ENCODE peak calls at places on chromosome 22, in four cellular contexts. O is activated effector memory CD4-positive, alpha-beta T cell treated with anti-CD3 and anti-CD28 coated beads, Interleukin-2, amount 50 U/mL, for 16 hours; H is COR-L47; M is NCI-H1436. C is an unnamed sample.

GRCh38 chr22:39994566-39995345 is at the start of gene FAM83F:
- DNase-seq in O (peak), M (no peak), H (peak), C (no peak)

GRCh38 chr22:48844096-48844675 is 983.5 kb downstream of the BRD1 start:
- DNase-seq in M (no peak), H (no peak), O (no peak), C (peak)

GRCh38 chr22:44200855-44201550 is 20.3 kb downstream of the PARVG start:
- DNase-seq in H (no peak), O (peak), M (no peak), C (peak)

GRCh38 chr22:45673482-45674175 is 2.0 kb downstream of the ATXN10 start:
- DNase-seq in M (no peak), O (no peak), H (no peak), C (no peak)

GRCh38 chr22:45329536-45329936 is 19.8 kb downstream of the FAM118A start:
- DNase-seq in O (no peak), M (no peak), H (peak), C (peak)

GRCh38 chr22:41364955-41365354 is 16.8 kb upstream of the TEF start:
- DNase-seq in M (no peak), O (no peak), H (no peak), C (no peak)

GRCh38 chr22:24066260-24066659 is 55.2 kb downstream of the CABIN1 start:
- DNase-seq in O (no peak), M (no peak), H (no peak), C (peak)

GRCh38 chr22:33328789-33329296 is 270.7 kb upstream of the SYN3 start:
- DNase-seq in O (no peak), H (no peak), M (no peak), C (no peak)

GRCh38 chr22:16989915-16990314 is 18.1 kb downstream of the GAB4 start:
- DNase-seq in O (no peak), M (no peak), H (no peak), C (no peak)

GRCh38 chr22:49937758-49938564 is 19.5 kb downstream of the CRELD2 start:
- DNase-seq in O (no peak), H (no peak), M (no peak), C (no peak)

GRCh38 chr22:24146791-24147353 is 34.4 kb upstream of the SUSD2 start:
- DNase-seq in M (no peak), H (no peak), O (no peak), C (peak)

GRCh38 chr22:32237905-32238304 is 17.2 kb downstream of the SLC5A4 start:
- DNase-seq in M (peak), O (no peak), H (peak), C (no peak)

GRCh38 chr22:22516992-22517391 is 3.1 kb downstream of the ZNF280A start:
- DNase-seq in H (no peak), O (no peak), M (no peak), C (no peak)

GRCh38 chr22:17781319-17782031 is 7.2 kb upstream of the BID start:
- DNase-seq in H (peak), M (no peak), O (peak), C (no peak)

GRCh38 chr22:23089010-23089409 is 18.7 kb downstream of the GNAZ start:
- DNase-seq in O (no peak), H (no peak), M (no peak), C (no peak)

GRCh38 chr22:49480896-49481650 is 346.6 kb downstream of the BRD1 start:
- DNase-seq in H (no peak), O (no peak), M (no peak), C (no peak)

GRCh38 chr22:31952459-31952858 is 8.1 kb downstream of the YWHAH start:
- DNase-seq in H (no peak), O (no peak), M (no peak), C (no peak)

GRCh38 chr22:26785942-26786341 is 128.6 kb downstream of the MIAT start:
- DNase-seq in O (no peak), H (no peak), M (no peak), C (no peak)

GRCh38 chr22:49907807-49908206 is 10.4 kb downstream of the ALG12 start:
- DNase-seq in O (no peak), M (no peak), H (no peak), C (no peak)

GRCh38 chr22:35217541-35217940 is 39.8 kb upstream of the HMGXB4 start:
- DNase-seq in M (no peak), H (no peak), O (no peak), C (no peak)

GRCh38 chr22:39519681-39520053 is 695 bp upstream of the ATF4 start:
- DNase-seq in H (peak), O (no peak), M (no peak), C (peak)

GRCh38 chr22:27885977-27886842 is 32.8 kb downstream of the PITPNB start:
- DNase-seq in O (peak), M (no peak), H (no peak), C (no peak)

GRCh38 chr22:36612458-36612857 is 83.5 kb upstream of the EIF3D start:
- DNase-seq in H (no peak), M (no peak), O (no peak), C (no peak)

GRCh38 chr22:42190274-42190673 is 59.7 kb upstream of the CYP2D6 start:
- DNase-seq in M (no peak), H (no peak), O (no peak), C (no peak)

GRCh38 chr22:27460596-27461347 is 340.8 kb downstream of the MN1 start:
- DNase-seq in M (no peak), H (no peak), O (no peak), C (peak)

GRCh38 chr22:50523806-50524663 is 1.4 kb downstream of the SCO2 start:
- DNase-seq in H (no peak), O (no peak), M (no peak), C (peak)

GRCh38 chr22:43883012-43883661 is 8.7 kb downstream of the PNPLA5 start:
- DNase-seq in M (peak), H (peak), O (peak), C (peak)

GRCh38 chr22:37089451-37089850 is 20.1 kb downstream of the TMPRSS6 start:
- DNase-seq in H (no peak), O (no peak), M (no peak), C (no peak)

GRCh38 chr22:46777609-46777970 is 15.1 kb downstream of the TBC1D22A start:
- DNase-seq in O (peak), M (no peak), H (no peak), C (no peak)

GRCh38 chr22:44031111-44031963 is 7.2 kb downstream of the PARVB start:
- DNase-seq in M (no peak), H (no peak), O (peak), C (no peak)

GRCh38 chr22:33569547-33569946 is 350.7 kb downstream of the LARGE1 start:
- DNase-seq in M (no peak), O (no peak), H (no peak), C (no peak)

GRCh38 chr22:20015971-20016733 is 471 bp downstream of the ARVCF start:
- DNase-seq in H (peak), O (no peak), M (no peak), C (peak)